ENCODE peak calls at places on chromosomes 12 and 14, in four cellular contexts. One of them, this sample, is unnamed.
A peak's percentile ranks its signal among the peaks of the same experiment; 100 is the strongest.

GRCh38 chr12:101490286-101490920 is 15.3 kb downstream of the SPIC start:
- DNase-seq in mesenchymal stem cell: peak; percentile 5
- DNase-seq in trophoblast cell: no peak
- DNase-seq in H1: peak; percentile 31
- DNase-seq in this sample: peak; percentile 12

GRCh38 chr12:110619534-110619953 is 5.6 kb downstream of the TCTN1 start:
- DNase-seq in mesenchymal stem cell: peak; percentile 10
- DNase-seq in trophoblast cell: no peak
- DNase-seq in H1: no peak
- DNase-seq in this sample: no peak

GRCh38 chr12:131833288-131833895 is 5.2 kb downstream of the MMP17 start:
- DNase-seq in trophoblast cell: no peak
- DNase-seq in H1: no peak
- DNase-seq in mesenchymal stem cell: no peak
- DNase-seq in this sample: no peak

GRCh38 chr14:51504626-51505025 is 147.1 kb upstream of the FRMD6 start:
- DNase-seq in mesenchymal stem cell: no peak
- DNase-seq in H1: no peak
- DNase-seq in trophoblast cell: no peak
- DNase-seq in this sample: no peak

GRCh38 chr12:16870845-16871244 is 264.9 kb upstream of the LMO3 start:
- DNase-seq in mesenchymal stem cell: no peak
- DNase-seq in trophoblast cell: no peak
- DNase-seq in H1: no peak
- DNase-seq in this sample: no peak

GRCh38 chr12:106096376-106096775 is 42.4 kb downstream of the NUAK1 start:
- DNase-seq in mesenchymal stem cell: no peak
- DNase-seq in H1: no peak
- DNase-seq in trophoblast cell: no peak
- DNase-seq in this sample: no peak

GRCh38 chr12:76766161-76766560 is 2.2 kb downstream of the ZDHHC17 start:
- DNase-seq in mesenchymal stem cell: no peak
- DNase-seq in trophoblast cell: no peak
- DNase-seq in H1: no peak
- DNase-seq in this sample: no peak

GRCh38 chr12:75603475-75603874 is 92.1 kb upstream of the KRR1 start:
- DNase-seq in H1: no peak
- DNase-seq in mesenchymal stem cell: no peak
- DNase-seq in trophoblast cell: no peak
- DNase-seq in this sample: no peak

GRCh38 chr12:107568718-107569117 is 116.9 kb upstream of the PWP1 start:
- DNase-seq in mesenchymal stem cell: no peak
- DNase-seq in trophoblast cell: no peak
- DNase-seq in H1: no peak
- DNase-seq in this sample: no peak

GRCh38 chr12:29426516-29426915 is 45.5 kb upstream of the ERGIC2 start:
- DNase-seq in mesenchymal stem cell: no peak
- DNase-seq in trophoblast cell: no peak
- DNase-seq in H1: no peak
- DNase-seq in this sample: no peak

GRCh38 chr12:85076688-85077430 is 40.7 kb downstream of the LRRIQ1 start:
- DNase-seq in mesenchymal stem cell: peak; percentile 78
- DNase-seq in trophoblast cell: peak; percentile 5
- DNase-seq in H1: no peak
- DNase-seq in this sample: peak; percentile 41

GRCh38 chr14:105665247-105665950 is 139.0 kb downstream of the TMEM121 start:
- DNase-seq in H1: no peak
- DNase-seq in mesenchymal stem cell: no peak
- DNase-seq in trophoblast cell: no peak
- DNase-seq in this sample: no peak

GRCh38 chr12:46382425-46382973 is 9.9 kb upstream of the SLC38A2 start:
- DNase-seq in mesenchymal stem cell: peak; percentile 66
- DNase-seq in H1: no peak
- DNase-seq in trophoblast cell: no peak
- DNase-seq in this sample: no peak
- H2BK12ac ChIP-seq in mesenchymal stem cell: peak overlapping the region; percentile 92
- H2BK12ac ChIP-seq in H1: peak overlapping the region; percentile 91
- H2BK12ac ChIP-seq in trophoblast cell: peak overlapping the region; percentile 88
- H2BK12ac ChIP-seq in this sample: no peak overlapping the region

DNA sequence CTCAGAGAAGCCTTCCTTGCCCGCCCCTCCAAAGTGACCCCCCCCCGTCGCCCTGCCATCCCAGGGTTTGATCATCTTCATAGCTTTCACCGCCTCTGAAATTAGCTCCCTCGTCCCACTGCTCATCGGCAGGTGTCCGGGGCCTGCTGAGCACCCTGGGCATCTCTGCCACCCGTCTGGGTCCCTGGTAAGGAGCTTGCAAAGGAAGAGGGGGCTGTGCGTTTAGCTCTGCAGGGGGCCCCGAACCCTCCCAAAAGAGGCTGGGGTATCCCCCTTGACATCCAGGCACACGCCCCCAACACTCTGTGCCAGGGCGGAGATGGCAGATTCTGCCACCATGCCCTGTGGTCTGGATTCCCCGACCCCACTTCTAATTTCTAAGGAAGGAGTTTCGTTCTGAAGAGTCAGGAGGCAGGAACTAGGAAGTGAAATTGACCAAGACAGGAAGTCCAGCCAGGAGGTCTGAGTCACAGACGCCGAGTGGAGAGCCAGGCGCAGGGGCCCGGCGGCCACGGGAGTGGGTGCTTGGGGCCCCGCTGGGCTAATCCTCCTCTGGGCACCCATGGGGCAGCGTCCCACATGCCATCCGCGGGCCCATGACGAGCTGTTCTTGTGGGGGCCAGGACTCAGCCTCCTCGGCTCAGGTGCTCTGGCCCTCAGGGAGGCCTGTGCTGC is 95.7 kb downstream of the RFLNA start:
- DNase-seq in trophoblast cell: peak; percentile 73
- DNase-seq in mesenchymal stem cell: peak; percentile 94
- DNase-seq in H1: no peak
- DNase-seq in this sample: no peak
- H3K4me3 ChIP-seq in trophoblast cell: no peak overlapping the region
- H3K4me3 ChIP-seq in mesenchymal stem cell: peak overlapping the region; percentile 49
- H3K4me3 ChIP-seq in H1: no peak overlapping the region
- H3K4me3 ChIP-seq in this sample: no peak overlapping the region

GRCh38 chr14:20482382-20482781 is 13.2 kb downstream of the PNP start:
- DNase-seq in H1: no peak
- DNase-seq in mesenchymal stem cell: no peak
- DNase-seq in trophoblast cell: no peak
- DNase-seq in this sample: no peak

GRCh38 chr14:20489093-20489994 is 16.0 kb upstream of the RNASE10 start:
- DNase-seq in mesenchymal stem cell: no peak
- DNase-seq in trophoblast cell: peak; percentile 31
- DNase-seq in H1: no peak
- DNase-seq in this sample: no peak

GRCh38 chr14:20487402-20487742 is 18.0 kb upstream of the RNASE10 start:
- DNase-seq in H1: no peak
- DNase-seq in mesenchymal stem cell: no peak
- DNase-seq in trophoblast cell: no peak
- DNase-seq in this sample: no peak

GRCh38 chr14:20486700-20487401 is 17.6 kb downstream of the PNP start:
- DNase-seq in trophoblast cell: no peak
- DNase-seq in mesenchymal stem cell: no peak
- DNase-seq in H1: no peak
- DNase-seq in this sample: no peak

DNA sequence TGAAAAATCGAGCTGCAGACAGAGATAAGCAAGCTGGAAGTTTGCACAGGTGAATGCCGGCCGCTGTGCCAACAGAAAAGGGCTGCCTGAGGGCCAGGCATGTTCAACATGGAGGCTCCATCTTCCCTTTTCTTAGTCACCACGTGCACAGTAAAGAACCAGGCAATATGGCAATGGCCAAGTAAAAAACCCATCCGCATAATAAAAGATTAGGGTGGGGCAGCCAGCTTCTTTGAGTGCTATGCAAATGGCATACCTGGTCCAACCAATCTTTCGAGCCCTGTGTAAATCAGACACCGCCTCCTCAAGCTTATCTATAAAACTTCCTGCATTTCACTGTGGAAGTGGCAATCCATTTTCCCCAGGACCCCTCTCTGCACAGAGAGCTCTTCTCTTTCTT is 16.7 kb downstream of the PNP start:
- DNase-seq in mesenchymal stem cell: no peak
- DNase-seq in H1: no peak
- DNase-seq in trophoblast cell: no peak
- DNase-seq in this sample: no peak
- H2BK12ac ChIP-seq in mesenchymal stem cell: no peak overlapping the region
- H2BK12ac ChIP-seq in H1: no peak overlapping the region
- H2BK12ac ChIP-seq in trophoblast cell: no peak overlapping the region
- H2BK12ac ChIP-seq in this sample: no peak overlapping the region

DNA sequence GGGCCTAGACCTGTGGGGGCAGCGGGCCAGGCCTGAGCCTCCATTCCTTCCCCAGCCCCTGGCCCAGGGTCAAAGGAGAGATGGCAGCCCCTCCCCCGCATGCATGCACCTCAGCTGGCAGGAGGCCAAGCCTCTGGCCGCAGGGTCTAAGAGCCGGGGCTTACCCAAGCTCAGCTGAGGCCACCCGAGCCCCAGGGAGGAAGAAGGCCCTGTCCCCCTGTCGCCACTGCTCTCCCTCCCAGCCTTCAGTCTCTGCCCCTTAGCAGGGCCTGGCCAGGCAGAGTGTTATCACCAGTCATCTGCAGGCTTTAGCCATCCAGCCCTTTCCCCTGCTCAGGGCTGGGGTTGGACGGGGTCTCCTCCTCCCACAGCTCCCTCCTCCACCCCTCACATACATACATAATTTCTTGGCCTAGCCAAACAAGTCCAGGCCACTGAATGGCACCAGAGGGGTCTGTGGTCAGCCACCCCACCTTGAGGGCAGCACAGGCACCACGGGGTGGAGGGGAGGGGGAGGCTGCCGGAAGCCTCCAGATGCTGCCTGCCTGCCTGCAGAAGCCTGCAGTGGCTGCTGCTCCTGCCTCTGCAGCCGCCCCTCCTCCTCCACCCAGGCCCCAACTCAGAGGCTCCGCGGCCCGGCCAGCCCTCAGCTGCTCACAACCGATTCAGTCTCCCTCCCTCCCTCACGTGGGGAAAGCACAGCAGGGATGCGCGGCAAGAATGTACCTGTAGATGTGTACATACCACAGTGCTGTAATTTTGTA is 22.8 kb downstream of the RAB35 start:
- DNase-seq in mesenchymal stem cell: peak; percentile 31
- DNase-seq in trophoblast cell: no peak
- DNase-seq in H1: no peak
- DNase-seq in this sample: no peak
- H3K4me3 ChIP-seq in mesenchymal stem cell: no peak overlapping the region
- H3K4me3 ChIP-seq in trophoblast cell: no peak overlapping the region
- H3K4me3 ChIP-seq in H1: peak overlapping the region; percentile 11
- H3K4me3 ChIP-seq in this sample: peak overlapping the region; percentile 10

GRCh38 chr14:54687750-54688119 is 120.8 kb downstream of the SAMD4A start:
- DNase-seq in mesenchymal stem cell: no peak
- DNase-seq in H1: no peak
- DNase-seq in trophoblast cell: no peak
- DNase-seq in this sample: no peak
- H2BK12ac ChIP-seq in mesenchymal stem cell: no peak overlapping the region
- H2BK12ac ChIP-seq in H1: peak overlapping the region; percentile 4
- H2BK12ac ChIP-seq in trophoblast cell: no peak overlapping the region
- H2BK12ac ChIP-seq in this sample: no peak overlapping the region

DNA sequence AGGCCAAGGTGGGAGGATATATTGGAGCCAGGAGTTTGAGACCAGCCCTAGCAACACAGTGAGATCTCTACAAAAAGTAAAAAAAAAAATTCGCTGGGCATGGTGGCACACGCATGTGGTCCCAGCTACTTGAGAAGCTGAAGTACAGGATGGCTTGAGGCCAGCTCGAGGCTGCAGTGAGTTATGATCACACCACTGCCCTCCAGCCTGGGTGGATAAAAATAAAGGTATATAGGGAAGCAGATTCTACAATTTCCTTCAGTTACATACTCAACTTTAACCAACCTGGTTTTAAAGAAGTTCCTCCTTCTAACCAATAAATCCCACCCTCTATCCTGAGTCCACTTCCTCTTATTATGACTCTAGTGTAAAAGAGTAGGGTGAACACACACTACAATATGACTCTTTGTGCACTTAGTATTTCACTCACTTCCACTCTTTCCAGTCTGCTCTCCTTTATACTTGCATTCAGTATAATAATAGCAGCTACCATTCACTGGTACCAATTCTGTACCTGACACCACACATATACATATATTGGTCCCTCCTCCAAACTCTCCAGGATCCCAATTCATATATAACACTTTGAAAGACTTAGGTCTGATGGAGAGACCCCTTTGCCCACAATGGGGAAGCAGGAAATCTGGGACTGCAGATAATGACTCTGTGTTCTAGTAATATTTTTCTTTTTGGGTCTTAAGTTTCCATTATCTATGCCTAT is 2.3 kb downstream of the ARF3 start:
- DNase-seq in H1: no peak
- DNase-seq in mesenchymal stem cell: no peak
- DNase-seq in trophoblast cell: no peak
- DNase-seq in this sample: no peak
- H3K4me3 ChIP-seq in H1: peak overlapping the region; percentile 93
- H3K4me3 ChIP-seq in mesenchymal stem cell: peak overlapping the region; percentile 84
- H3K4me3 ChIP-seq in trophoblast cell: no peak overlapping the region
- H3K4me3 ChIP-seq in this sample: peak overlapping the region; percentile 97

DNA sequence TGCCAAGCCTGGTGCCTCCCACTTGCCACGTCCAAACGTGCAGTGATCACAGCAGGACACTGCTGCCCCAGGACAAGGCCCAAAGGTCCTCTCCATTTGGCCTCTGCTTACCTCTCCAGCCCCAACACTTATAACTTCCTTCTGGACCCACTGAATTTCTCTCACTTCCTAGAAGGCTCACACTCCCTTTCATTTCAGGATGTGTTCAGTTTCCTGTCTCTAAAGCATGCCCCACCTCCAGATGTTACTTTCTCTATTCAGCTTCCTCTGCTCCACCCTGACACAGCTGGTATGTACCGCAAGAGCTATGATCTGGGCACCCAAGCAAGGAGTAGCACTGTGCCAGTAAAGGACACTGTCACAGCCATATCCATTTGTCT is 33.0 kb downstream of the CDKL1 start:
- DNase-seq in H1: no peak
- DNase-seq in trophoblast cell: no peak
- DNase-seq in mesenchymal stem cell: peak; percentile 12
- DNase-seq in this sample: no peak
- H2BK12ac ChIP-seq in H1: no peak overlapping the region
- H2BK12ac ChIP-seq in trophoblast cell: no peak overlapping the region
- H2BK12ac ChIP-seq in mesenchymal stem cell: no peak overlapping the region
- H2BK12ac ChIP-seq in this sample: no peak overlapping the region

GRCh38 chr14:59036134-59036533 is 152.3 kb upstream of the DAAM1 start:
- DNase-seq in H1: no peak
- DNase-seq in trophoblast cell: no peak
- DNase-seq in mesenchymal stem cell: no peak
- DNase-seq in this sample: no peak

GRCh38 chr14:59037620-59038019 is 150.8 kb upstream of the DAAM1 start:
- DNase-seq in trophoblast cell: no peak
- DNase-seq in mesenchymal stem cell: no peak
- DNase-seq in H1: no peak
- DNase-seq in this sample: no peak

GRCh38 chr14:59037086-59037485 is 151.4 kb upstream of the DAAM1 start:
- DNase-seq in mesenchymal stem cell: no peak
- DNase-seq in trophoblast cell: peak; percentile 96
- DNase-seq in H1: no peak
- DNase-seq in this sample: no peak

GRCh38 chr14:59028476-59029202 is 159.8 kb upstream of the DAAM1 start:
- DNase-seq in mesenchymal stem cell: peak; percentile 95
- DNase-seq in H1: peak; percentile 23
- DNase-seq in trophoblast cell: peak; percentile 69
- DNase-seq in this sample: peak; percentile 61

GRCh38 chr14:59032821-59033220 is 155.6 kb upstream of the DAAM1 start:
- DNase-seq in H1: no peak
- DNase-seq in trophoblast cell: no peak
- DNase-seq in mesenchymal stem cell: no peak
- DNase-seq in this sample: no peak
- H3K4me3 ChIP-seq in H1: no peak overlapping the region
- H3K4me3 ChIP-seq in trophoblast cell: no peak overlapping the region
- H3K4me3 ChIP-seq in mesenchymal stem cell: no peak overlapping the region
- H3K4me3 ChIP-seq in this sample: no peak overlapping the region